ENCODE peak calls at places on chromosomes 13 and 19, in nine cellular contexts. V is stimulated activated CD8-positive, alpha-beta memory T cell treated with anti-CD3 and anti-CD28 coated beads, Interleukin-2, amount 100 ng/mL, for 48 hours; W is amygdala; P is stimulated activated naive CD4-positive, alpha-beta T cell; I is activated T-helper 1 cell treated with anti-CD3 and anti-CD28 coated beads, Interleukin-2, amount 50 U/mL, for 16 hours; O is lower leg skin; R is fibroblast of lung; K is Kasumi-1; D is psoas muscle. E is an unnamed sample.

GRCh38 chr13:80945328-80945727 is 604.4 kb upstream of the SPRY2 start:
- DNase-seq in W (peak; percentile 44), D (no peak), K (no peak), V (no peak), R (no peak), I (no peak), P (no peak), O (no peak), E (no peak)

GRCh38 chr19:35525873-35526272 is 2.2 kb downstream of the SBSN start:
- DNase-seq in I (no peak), V (no peak), P (no peak), O (no peak), R (no peak), K (no peak), W (no peak), D (no peak), E (no peak)

GRCh38 chr19:14409157-14410053 is 9.7 kb downstream of the DDX39A start:
- DNase-seq in K (no peak), O (no peak), W (no peak), R (no peak), P (no peak), I (no peak), V (no peak), D (no peak), E (no peak)

GRCh38 chr13:51923983-51924539 is 62.3 kb downstream of the CCDC70 start:
- DNase-seq in K (peak; percentile 11), W (no peak), P (no peak), O (peak; percentile 59), V (no peak), D (no peak), R (no peak), I (no peak), E (no peak)

GRCh38 chr13:50691682-50692263 is 151.7 kb downstream of the DLEU7 start:
- DNase-seq in D (no peak), K (no peak), I (no peak), O (no peak), W (no peak), R (peak; percentile 62), V (no peak), P (no peak), E (no peak)

GRCh38 chr19:46495789-46496099 is at the start of gene PNMA8B:
- DNase-seq in R (peak; percentile 43), W (peak; percentile 82), P (peak; percentile 25), K (no peak), D (peak; percentile 78), I (no peak), V (no peak), O (no peak), E (no peak)

GRCh38 chr13:34926513-34926912 is 15.6 kb upstream of the NBEA start:
- DNase-seq in K (peak; percentile 15), V (no peak), W (no peak), R (peak; percentile 66), O (no peak), D (no peak), I (no peak), P (no peak), E (no peak)

GRCh38 chr13:95862401-95862800 is 185.5 kb downstream of the DNAJC3 start:
- DNase-seq in V (no peak), O (no peak), I (no peak), K (no peak), R (no peak), D (no peak), P (no peak), W (no peak), E (no peak)

GRCh38 chr13:100484708-100485107 is 103.9 kb downstream of the GGACT start:
- DNase-seq in W (no peak), D (no peak), I (no peak), O (no peak), V (no peak), P (no peak), R (no peak), K (no peak), E (no peak)